ENCODE peak calls at places on chromosome 22, in five cellular contexts. H is GM12865, C is IMR-90, W is pancreas, Y is K562. G is an unnamed sample.

GRCh38 chr22:35349704-35350538 is 31.0 kb upstream of the HMOX1 start:
- DNase-seq in H (no peak), Y (no peak), C (peak), W (no peak), G (no peak)

GRCh38 chr22:22909605-22910271 is 22.1 kb downstream of the IGLL5 start:
- DNase-seq in Y (peak), W (no peak), H (no peak), C (no peak), G (no peak)

GRCh38 chr22:38135133-38135706 is 24.7 kb upstream of the BAIAP2L2 start:
- DNase-seq in C (peak), Y (no peak), H (no peak), W (no peak), G (peak)

GRCh38 chr22:48800036-48800885 is 1027.4 kb downstream of the BRD1 start:
- DNase-seq in Y (no peak), W (no peak), C (no peak), H (no peak), G (no peak)

GRCh38 chr22:26417406-26417805 is 11.7 kb upstream of the ASPHD2 start:
- DNase-seq in Y (no peak), W (no peak), H (no peak), C (no peak), G (no peak)

GRCh38 chr22:38310518-38311330 is 6.5 kb downstream of the CSNK1E start:
- DNase-seq in W (no peak), C (no peak), Y (no peak), H (no peak), G (peak)

GRCh38 chr22:24950272-24950902 is 2.1 kb upstream of the KIAA1671 start:
- DNase-seq in C (peak), Y (no peak), H (peak), W (no peak), G (peak)

GRCh38 chr22:31585161-31585859 is 76.7 kb downstream of the PISD start:
- DNase-seq in W (no peak), C (peak), Y (peak), H (no peak), G (peak)

GRCh38 chr22:23274146-23274526 is 93.8 kb downstream of the BCR start:
- DNase-seq in W (no peak), C (no peak), Y (peak), H (no peak), G (no peak)

GRCh38 chr22:23525510-23525909 is 54.6 kb downstream of the IGLL1 start:
- DNase-seq in Y (no peak), W (no peak), C (no peak), H (no peak), G (no peak)

GRCh38 chr22:28934026-28934425 is 50.7 kb downstream of the ZNRF3 start:
- DNase-seq in H (no peak), W (no peak), C (no peak), Y (no peak), G (no peak)

GRCh38 chr22:39820266-39820665 is 73.3 kb downstream of the ENTHD1 start:
- DNase-seq in W (no peak), H (no peak), Y (no peak), C (peak), G (peak)

GRCh38 chr22:49021097-49021925 is 806.4 kb downstream of the BRD1 start:
- DNase-seq in W (no peak), H (no peak), Y (no peak), C (no peak), G (no peak)

GRCh38 chr22:40533712-40534378 is 102.7 kb downstream of the MRTFA start:
- DNase-seq in W (no peak), H (peak), C (peak), Y (peak), G (peak)

GRCh38 chr22:29663230-29663826 is 56.5 kb upstream of the CABP7 start:
- DNase-seq in C (peak), W (no peak), Y (no peak), H (no peak), G (peak)

GRCh38 chr22:38924197-38924952 is 33.0 kb upstream of the APOBEC3A start:
- DNase-seq in Y (no peak), H (no peak), W (peak), C (peak), G (peak)

DNA sequence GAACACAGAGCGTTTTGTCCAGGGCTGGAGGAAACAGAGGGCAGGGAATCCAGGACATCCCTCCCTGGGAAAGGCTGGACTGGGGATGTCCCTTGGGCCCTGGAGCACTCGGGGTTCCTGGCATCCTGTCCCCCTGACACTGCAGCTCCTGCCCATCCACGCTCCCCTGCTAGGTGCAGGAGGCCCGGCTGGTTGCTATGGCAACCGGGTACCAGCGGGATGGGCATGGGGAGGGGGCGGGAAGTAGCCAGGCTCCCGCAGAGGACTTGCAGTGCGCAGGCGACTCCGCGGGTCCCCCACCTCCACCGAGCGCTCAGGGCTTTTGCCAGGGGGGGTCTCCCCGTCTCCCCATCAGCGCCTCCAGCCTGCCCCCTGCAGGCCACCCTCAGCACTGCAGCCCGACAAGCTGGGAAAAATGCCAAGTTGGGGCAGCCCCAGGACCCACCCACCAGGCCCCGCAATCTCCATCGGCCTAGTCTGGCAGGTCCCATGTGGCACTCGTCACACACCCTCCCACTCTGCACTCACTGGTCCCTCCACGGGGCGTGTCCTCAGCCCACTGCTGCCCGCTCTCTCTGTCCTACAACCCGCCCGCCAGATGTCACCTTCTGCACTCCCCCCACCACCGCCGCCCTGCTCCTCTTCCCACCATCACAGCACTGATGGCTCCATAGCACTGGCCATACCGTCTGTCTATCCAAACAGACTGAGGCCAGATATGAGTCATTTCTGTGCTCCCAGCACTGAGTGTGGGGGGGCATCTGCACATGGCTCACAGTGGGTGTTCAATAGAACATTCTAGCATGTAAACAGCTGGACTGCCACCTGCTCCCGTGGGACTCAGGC is 31.5 kb downstream of the KIAA0930 start:
- DNase-seq in C (peak), H (no peak), W (peak), Y (peak), G (peak)
- H3K4me3 ChIP-seq in C (no peak), H (no peak), W (no peak), Y (no peak), G (no peak)

GRCh38 chr22:46637711-46638600 is 17.8 kb downstream of the GRAMD4 start:
- DNase-seq in W (no peak), Y (no peak), C (no peak), H (no peak), G (no peak)

GRCh38 chr22:46636221-46637002 is 16.2 kb downstream of the GRAMD4 start:
- DNase-seq in W (no peak), C (no peak), H (no peak), Y (no peak), G (no peak)

GRCh38 chr22:46634011-46634699 is 14.0 kb downstream of the GRAMD4 start:
- DNase-seq in C (no peak), Y (no peak), H (no peak), W (no peak), G (no peak)

GRCh38 chr22:46633334-46633890 is 13.2 kb downstream of the GRAMD4 start:
- DNase-seq in C (no peak), H (no peak), Y (no peak), W (no peak), G (no peak)

GRCh38 chr22:46635756-46636155 is 15.6 kb downstream of the GRAMD4 start:
- DNase-seq in Y (no peak), C (no peak), H (no peak), W (no peak), G (no peak)
- TF ChIP-seq CTCF in Y (peak), C (no peak), H (no peak), W (no peak), G (no peak)

DNA sequence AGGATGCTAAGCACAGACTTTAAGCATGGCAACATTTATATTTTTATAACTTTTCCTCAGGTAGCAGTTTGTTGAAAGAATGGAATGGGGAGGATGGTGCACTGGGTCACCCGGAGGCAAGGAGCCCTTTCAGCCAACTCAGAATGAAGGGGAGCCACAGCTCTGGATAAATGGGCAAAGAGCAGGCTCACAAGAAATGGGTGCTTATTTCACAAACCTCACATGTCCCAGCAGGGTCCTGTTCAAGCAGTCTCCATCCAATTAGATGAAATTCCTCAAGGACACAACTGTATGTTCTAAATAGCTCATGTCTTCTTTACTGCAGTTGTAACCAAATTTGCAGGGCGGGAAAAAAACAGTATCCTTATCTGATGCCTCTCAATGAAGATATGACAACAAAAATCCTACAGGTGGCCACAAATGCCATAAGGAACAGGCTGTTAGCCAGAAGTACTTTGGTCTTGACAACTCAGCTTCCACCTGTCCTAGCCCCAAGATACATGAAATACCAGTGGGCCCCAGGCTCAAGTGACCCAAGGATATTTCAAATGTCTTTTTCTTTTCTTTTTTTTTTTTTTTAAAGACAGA is 48.2 kb downstream of the MAPK1 start:
- DNase-seq in W (no peak), C (no peak), H (no peak), Y (peak), G (no peak)
- H3K4me3 ChIP-seq in W (no peak), C (no peak), H (no peak), Y (no peak), G (no peak)

GRCh38 chr22:17638432-17639237 is at the start of gene BCL2L13:
- DNase-seq in C (peak), H (peak), W (peak), Y (peak), G (peak)
- TF ChIP-seq CTCF in C (peak), H (no peak), W (no peak), Y (no peak), G (no peak)

GRCh38 chr22:46758867-46759290 is 3.6 kb upstream of the TBC1D22A start:
- DNase-seq in C (peak), W (peak), Y (peak), H (peak), G (peak)

GRCh38 chr22:46763051-46763705 is 728 bp downstream of the TBC1D22A start:
- DNase-seq in Y (peak), W (no peak), H (peak), C (peak), G (peak)

GRCh38 chr22:46762238-46763050 is at the start of gene TBC1D22A:
- DNase-seq in H (peak), Y (peak), C (peak), W (peak), G (peak)

GRCh38 chr22:46761539-46762237 is 762 bp upstream of the TBC1D22A start:
- DNase-seq in C (peak), H (no peak), Y (no peak), W (no peak), G (no peak)

GRCh38 chr22:46761017-46761416 is 1.4 kb upstream of the TBC1D22A start:
- DNase-seq in H (no peak), Y (no peak), C (no peak), W (no peak), G (no peak)
- H3K4me3 ChIP-seq in H (peak), Y (peak), C (no peak), W (no peak), G (peak)

GRCh38 chr22:41620646-41621098 is at the start of gene DESI1:
- DNase-seq in Y (no peak), W (no peak), H (no peak), C (no peak), G (no peak)

GRCh38 chr22:41621099-41621910 is at the start of gene XRCC6:
- DNase-seq in Y (peak), H (peak), W (peak), C (peak), G (peak)

GRCh38 chr22:41625577-41625976 is 4.5 kb downstream of the XRCC6 start:
- DNase-seq in Y (no peak), H (no peak), W (no peak), C (no peak), G (no peak)

GRCh38 chr22:41621911-41622179 is 750 bp downstream of the XRCC6 start:
- DNase-seq in Y (no peak), C (no peak), W (no peak), H (no peak), G (no peak)

GRCh38 chr22:41619979-41620645 is 731 bp downstream of the DESI1 start:
- DNase-seq in Y (no peak), C (no peak), H (peak), W (peak), G (no peak)
- TF ChIP-seq CTCF in Y (no peak), C (no peak), H (no peak), W (no peak), G (no peak)

GRCh38 chr22:19806213-19807160 is 45.9 kb downstream of the TBX1 start:
- DNase-seq in W (no peak), Y (peak), C (no peak), H (no peak), G (no peak)
- H3K4me3 ChIP-seq in W (no peak), Y (no peak), C (no peak), H (no peak), G (no peak)

GRCh38 chr22:43516996-43517635 is 105.3 kb downstream of the MPPED1 start:
- DNase-seq in W (no peak), C (no peak), H (no peak), Y (no peak), G (no peak)

GRCh38 chr22:43516386-43516785 is 104.6 kb downstream of the MPPED1 start:
- DNase-seq in Y (no peak), C (no peak), H (no peak), W (no peak), G (no peak)

GRCh38 chr22:43514476-43515157 is 102.8 kb downstream of the MPPED1 start:
- DNase-seq in H (no peak), C (no peak), Y (no peak), W (no peak), G (no peak)

GRCh38 chr22:43515411-43515810 is 103.6 kb downstream of the MPPED1 start:
- DNase-seq in Y (no peak), C (no peak), H (no peak), W (no peak), G (no peak)

DNA sequence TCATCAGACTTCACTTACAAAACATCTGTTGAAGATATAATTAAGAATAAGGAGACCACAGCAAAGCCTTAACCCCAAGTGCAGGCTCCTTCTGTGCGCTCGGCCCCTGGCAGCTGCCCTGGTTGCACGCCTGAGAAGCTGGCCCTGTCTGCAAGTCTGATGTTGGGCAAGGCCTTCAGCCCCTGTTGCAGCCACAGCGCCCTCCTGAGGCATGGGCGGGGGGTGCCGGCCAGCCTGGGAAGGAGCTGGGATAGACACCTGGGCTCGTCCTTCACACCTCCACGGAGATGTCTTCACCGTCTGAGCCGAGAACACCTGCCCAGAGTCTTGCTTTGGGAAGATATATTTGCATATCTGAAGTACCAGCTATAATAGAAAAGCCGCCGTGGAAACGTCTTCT is 104.1 kb downstream of the MPPED1 start:
- DNase-seq in Y (peak), W (no peak), H (no peak), C (no peak), G (no peak)
- TF ChIP-seq CTCF in Y (peak), W (no peak), H (no peak), C (no peak), G (no peak)

DNA sequence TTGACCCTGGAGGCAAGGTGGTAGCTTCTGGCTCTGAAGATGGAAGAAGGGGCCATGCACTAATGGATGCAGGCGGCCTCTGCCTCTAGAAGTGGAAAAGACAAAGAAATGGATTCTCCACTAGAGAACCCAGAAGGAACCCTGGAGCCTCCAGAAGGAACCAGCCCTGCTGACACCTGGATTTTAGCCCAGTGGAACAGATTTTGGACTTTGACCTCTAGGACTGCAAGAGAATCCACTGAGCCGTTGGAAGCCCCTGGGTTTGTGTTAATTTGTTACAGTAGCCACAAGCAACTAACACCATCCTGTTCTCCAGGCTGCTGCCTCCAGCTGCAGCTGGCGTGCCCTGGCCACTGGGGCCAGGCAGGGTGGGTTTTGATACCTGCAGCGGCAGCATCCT is 77.0 kb upstream of the PARVG start:
- DNase-seq in C (no peak), H (no peak), Y (no peak), W (no peak), G (no peak)
- H3K4me3 ChIP-seq in C (no peak), H (no peak), Y (no peak), W (no peak), G (no peak)